ENCODE peak calls at places on chromosomes 2 and 18, in eight cellular contexts. C is fibroblast of mammary gland, L is spleen, Z is activated B cell treated with CpG ODN at 0.5 μM for 24 hours, M is IMR-90, E is GM10248, G is uterus, K is lower leg skin. P is an unnamed sample.

GRCh38 chr2:218985325-218986091 is 524 bp upstream of the FEV start:
- DNase-seq in C (no peak), L (no peak), Z (no peak), M (no peak), E (no peak), G (no peak), K (no peak), P (no peak)

GRCh38 chr2:235244497-235245215 is 249.2 kb upstream of the AGAP1 start:
- DNase-seq in C (peak; percentile 42), L (no peak), Z (no peak), M (peak; percentile 15), E (no peak), G (no peak), K (no peak), P (no peak)

GRCh38 chr18:34494359-34494696 is 215.8 kb upstream of the DTNA start:
- DNase-seq in C (no peak), L (peak; percentile 57), Z (no peak), M (no peak), E (no peak), G (no peak), K (no peak), P (no peak)

GRCh38 chr2:85033388-85033787 is 62.4 kb downstream of the KCMF1 start:
- DNase-seq in C (no peak), L (no peak), Z (no peak), M (no peak), E (no peak), G (no peak), K (no peak), P (no peak)

GRCh38 chr2:85032621-85033020 is 61.7 kb downstream of the KCMF1 start:
- DNase-seq in C (peak; percentile 47), L (no peak), Z (no peak), M (peak; percentile 27), E (no peak), G (no peak), K (no peak), P (no peak)

GRCh38 chr2:37630298-37630697 is 41.1 kb downstream of the CDC42EP3 start:
- DNase-seq in C (peak; percentile 77), L (no peak), Z (no peak), M (no peak), E (no peak), G (no peak), K (no peak), P (no peak)

GRCh38 chr2:149894226-149894625 is 306.7 kb upstream of the MMADHC start:
- DNase-seq in C (peak; percentile 10), L (no peak), Z (no peak), M (no peak), E (no peak), G (no peak), K (no peak), P (no peak)

GRCh38 chr2:105917688-105918087 is 173.0 kb downstream of the NCK2 start:
- DNase-seq in C (no peak), L (no peak), Z (no peak), M (no peak), E (no peak), G (no peak), K (no peak), P (no peak)

DNA sequence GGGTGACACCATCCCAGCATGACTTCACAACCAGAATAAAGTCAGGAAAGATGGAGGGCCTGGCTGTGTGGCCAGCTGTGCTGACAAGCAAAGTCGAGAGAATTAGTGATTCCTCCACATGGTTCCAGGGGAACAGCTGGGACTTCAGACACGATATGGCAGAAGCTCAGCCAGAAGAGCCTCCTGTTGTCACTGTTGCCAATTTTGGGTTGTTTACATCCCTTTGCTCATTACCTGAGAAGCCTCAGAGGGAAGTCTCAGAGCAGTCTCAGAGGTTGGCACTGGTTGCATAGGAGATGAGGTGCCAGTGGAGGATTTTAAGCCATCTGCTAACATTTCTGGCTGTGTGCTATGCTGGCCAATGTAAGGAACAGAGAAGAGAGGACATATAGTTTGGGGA is 16.0 kb downstream of the LINC00305 start:
- DNase-seq in C (no peak), L (no peak), Z (no peak), M (no peak), E (no peak), G (no peak), K (no peak), P (no peak)
- TF ChIP-seq CTCF in C (no peak), L (no peak), Z (no peak), M (no peak), E (no peak), G (no peak), K (no peak), P (no peak)

GRCh38 chr2:69493268-69493667 is 56.0 kb upstream of the NFU1 start:
- DNase-seq in C (no peak), L (no peak), Z (no peak), M (no peak), E (no peak), G (no peak), K (no peak), P (no peak)
- TF ChIP-seq CTCF in C (no peak), L (no peak), Z (no peak), M (no peak), E (no peak), G (no peak), K (no peak), P (no peak)

DNA sequence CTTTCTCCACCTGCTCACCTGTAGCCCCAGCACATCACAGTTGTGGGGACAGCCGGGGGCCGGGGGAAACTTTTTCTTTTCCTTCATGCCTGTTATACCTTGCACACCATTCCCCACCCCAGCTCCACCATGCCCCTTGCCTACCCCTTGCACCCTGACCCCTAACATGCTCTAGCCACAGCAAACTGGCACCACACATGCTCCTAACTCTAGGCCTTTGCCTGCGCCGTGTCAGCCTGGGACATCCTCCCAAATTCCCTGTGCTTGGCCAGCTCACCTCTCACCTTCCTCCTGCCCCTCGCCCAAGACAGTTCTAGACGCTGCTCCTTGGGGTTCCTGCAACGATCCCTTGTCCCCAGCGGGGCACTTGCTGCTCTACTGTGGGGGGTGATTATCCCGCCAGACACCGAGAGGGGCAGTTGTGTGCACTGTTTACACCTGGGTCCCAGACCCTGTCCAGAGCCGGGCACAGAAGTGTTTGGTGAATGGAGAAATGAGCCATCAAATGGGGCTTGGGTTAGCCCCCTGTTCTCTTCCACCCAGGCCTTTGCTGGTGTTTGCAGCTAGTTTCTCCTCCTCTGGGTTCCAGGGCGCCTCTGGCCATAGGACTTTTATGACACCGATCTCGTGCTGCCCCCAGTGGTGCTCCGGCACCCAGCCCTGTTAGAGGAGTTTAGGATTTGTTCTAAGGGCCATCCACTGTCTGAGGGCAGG is 129.8 kb downstream of the CTIF start:
- DNase-seq in C (no peak), L (no peak), Z (no peak), M (no peak), E (no peak), G (no peak), K (no peak), P (peak; percentile 30)
- TF ChIP-seq CTCF in C (no peak), L (no peak), Z (no peak), M (peak; percentile 9), E (no peak), G (no peak), K (no peak), P (no peak)

GRCh38 chr2:139916822-139917221 is 1136.6 kb upstream of the NXPH2 start:
- DNase-seq in C (no peak), L (no peak), Z (no peak), M (no peak), E (no peak), G (no peak), K (no peak), P (no peak)
- TF ChIP-seq CTCF in C (no peak), L (no peak), Z (no peak), M (no peak), E (no peak), G (no peak), K (no peak), P (no peak)

GRCh38 chr18:36724169-36724568 is 104.6 kb downstream of the TPGS2 start:
- DNase-seq in C (no peak), L (no peak), Z (no peak), M (no peak), E (no peak), G (no peak), K (no peak), P (no peak)
- TF ChIP-seq CTCF in C (no peak), L (no peak), Z (no peak), M (no peak), E (no peak), G (no peak), K (no peak), P (no peak)

GRCh38 chr18:31040982-31041345 is 1.6 kb downstream of the DSC3 start:
- DNase-seq in C (no peak), L (no peak), Z (no peak), M (no peak), E (no peak), G (no peak), K (no peak), P (peak; percentile 52)

GRCh38 chr18:31042068-31042390 is 513 bp downstream of the DSC3 start:
- DNase-seq in C (no peak), L (no peak), Z (no peak), M (no peak), E (no peak), G (no peak), K (no peak), P (peak; percentile 18)

GRCh38 chr18:31043709-31044108 is 1.2 kb upstream of the DSC3 start:
- DNase-seq in C (no peak), L (no peak), Z (no peak), M (no peak), E (no peak), G (no peak), K (no peak), P (no peak)

GRCh38 chr18:31041346-31042067 is 1.0 kb downstream of the DSC3 start:
- DNase-seq in C (no peak), L (peak; percentile 61), Z (no peak), M (no peak), E (peak; percentile 23), G (no peak), K (no peak), P (peak; percentile 59)

GRCh38 chr18:31042391-31043181 is at the start of gene DSC3:
- DNase-seq in C (no peak), L (peak; percentile 69), Z (no peak), M (no peak), E (peak; percentile 15), G (no peak), K (peak; percentile 74), P (peak; percentile 69)
- TF ChIP-seq CTCF in C (no peak), L (no peak), Z (no peak), M (no peak), E (no peak), G (no peak), K (no peak), P (no peak)

GRCh38 chr18:79965119-79965902 is 868 bp downstream of the HSBP1L1 start:
- DNase-seq in C (peak; percentile 71), L (peak; percentile 81), Z (no peak), M (peak; percentile 91), E (no peak), G (no peak), K (no peak), P (no peak)

GRCh38 chr18:79962311-79962710 is 2.1 kb upstream of the HSBP1L1 start:
- DNase-seq in C (peak; percentile 56), L (peak; percentile 74), Z (no peak), M (peak; percentile 61), E (no peak), G (no peak), K (no peak), P (no peak)

GRCh38 chr18:79962835-79963657 is 1.4 kb upstream of the HSBP1L1 start:
- DNase-seq in C (no peak), L (no peak), Z (no peak), M (no peak), E (peak; percentile 78), G (no peak), K (no peak), P (no peak)

GRCh38 chr18:79963658-79964329 is 649 bp upstream of the HSBP1L1 start:
- DNase-seq in C (no peak), L (no peak), Z (no peak), M (no peak), E (no peak), G (no peak), K (no peak), P (no peak)

GRCh38 chr18:79964330-79965118 is at the start of gene HSBP1L1:
- DNase-seq in C (peak; percentile 28), L (peak; percentile 95), Z (peak; percentile 56), M (no peak), E (peak; percentile 84), G (no peak), K (no peak), P (peak; percentile 78)
- TF ChIP-seq CTCF in C (no peak), L (peak; percentile 21), Z (no peak), M (peak; percentile 32), E (peak; percentile 28), G (peak; percentile 38), K (no peak), P (no peak)